ENCODE peak calls at places on chromosome 13, in nine cellular contexts. One of them, this sample, is unnamed.

GRCh38 chr13:42561752-42562467 is 12.0 kb upstream of the TNFSF11 start:
- DNase-seq in renal cortical epithelial cell: no peak
- DNase-seq in ELR: no peak
- DNase-seq in GM03348: no peak
- DNase-seq in HT1080: peak
- DNase-seq in H7: no peak
- DNase-seq in dorsolateral prefrontal cortex: no peak
- DNase-seq in activated CD4-positive, alpha-beta T cell treated with anti-CD3 and anti-CD28 coated beads for 48 hours: peak
- DNase-seq in choroid plexus epithelial cell: no peak
- DNase-seq in this sample: no peak

GRCh38 chr13:29479716-29480492 is 115.6 kb downstream of the SLC7A1 start:
- DNase-seq in H7: no peak
- DNase-seq in renal cortical epithelial cell: no peak
- DNase-seq in HT1080: no peak
- DNase-seq in activated CD4-positive, alpha-beta T cell treated with anti-CD3 and anti-CD28 coated beads for 48 hours: no peak
- DNase-seq in dorsolateral prefrontal cortex: no peak
- DNase-seq in ELR: no peak
- DNase-seq in GM03348: no peak
- DNase-seq in choroid plexus epithelial cell: no peak
- DNase-seq in this sample: peak

GRCh38 chr13:68984688-68985319 is 1122.8 kb upstream of the ATXN8OS start:
- DNase-seq in renal cortical epithelial cell: no peak
- DNase-seq in choroid plexus epithelial cell: no peak
- DNase-seq in GM03348: peak
- DNase-seq in H7: no peak
- DNase-seq in ELR: no peak
- DNase-seq in activated CD4-positive, alpha-beta T cell treated with anti-CD3 and anti-CD28 coated beads for 48 hours: no peak
- DNase-seq in HT1080: no peak
- DNase-seq in dorsolateral prefrontal cortex: no peak
- DNase-seq in this sample: no peak

GRCh38 chr13:99176309-99177276 is 24.1 kb upstream of the UBAC2 start:
- DNase-seq in GM03348: peak
- DNase-seq in renal cortical epithelial cell: peak
- DNase-seq in HT1080: peak
- DNase-seq in H7: peak
- DNase-seq in dorsolateral prefrontal cortex: peak
- DNase-seq in ELR: peak
- DNase-seq in activated CD4-positive, alpha-beta T cell treated with anti-CD3 and anti-CD28 coated beads for 48 hours: peak
- DNase-seq in choroid plexus epithelial cell: peak
- DNase-seq in this sample: peak

GRCh38 chr13:111204438-111205177 is 89.5 kb downstream of the ARHGEF7 start:
- DNase-seq in ELR: peak
- DNase-seq in choroid plexus epithelial cell: peak
- DNase-seq in H7: peak
- DNase-seq in HT1080: no peak
- DNase-seq in GM03348: peak
- DNase-seq in dorsolateral prefrontal cortex: no peak
- DNase-seq in renal cortical epithelial cell: peak
- DNase-seq in activated CD4-positive, alpha-beta T cell treated with anti-CD3 and anti-CD28 coated beads for 48 hours: no peak
- DNase-seq in this sample: peak

GRCh38 chr13:113874177-113874576 is 10.3 kb upstream of the GAS6 start:
- DNase-seq in ELR: no peak
- DNase-seq in renal cortical epithelial cell: no peak
- DNase-seq in HT1080: no peak
- DNase-seq in H7: peak
- DNase-seq in GM03348: no peak
- DNase-seq in choroid plexus epithelial cell: no peak
- DNase-seq in dorsolateral prefrontal cortex: no peak
- DNase-seq in activated CD4-positive, alpha-beta T cell treated with anti-CD3 and anti-CD28 coated beads for 48 hours: no peak
- DNase-seq in this sample: no peak

GRCh38 chr13:76965759-76966421 is 17.6 kb downstream of the ACOD1 start:
- DNase-seq in GM03348: peak
- DNase-seq in choroid plexus epithelial cell: peak
- DNase-seq in ELR: peak
- DNase-seq in HT1080: peak
- DNase-seq in dorsolateral prefrontal cortex: no peak
- DNase-seq in activated CD4-positive, alpha-beta T cell treated with anti-CD3 and anti-CD28 coated beads for 48 hours: no peak
- DNase-seq in H7: no peak
- DNase-seq in renal cortical epithelial cell: peak
- DNase-seq in this sample: no peak

GRCh38 chr13:27791146-27791900 is 960 bp upstream of the GSX1 start:
- DNase-seq in renal cortical epithelial cell: no peak
- DNase-seq in dorsolateral prefrontal cortex: no peak
- DNase-seq in activated CD4-positive, alpha-beta T cell treated with anti-CD3 and anti-CD28 coated beads for 48 hours: no peak
- DNase-seq in H7: peak
- DNase-seq in ELR: no peak
- DNase-seq in GM03348: no peak
- DNase-seq in choroid plexus epithelial cell: no peak
- DNase-seq in HT1080: no peak
- DNase-seq in this sample: peak

GRCh38 chr13:81872581-81872980 is 1531.7 kb upstream of the SPRY2 start:
- DNase-seq in renal cortical epithelial cell: peak
- DNase-seq in H7: peak
- DNase-seq in ELR: peak
- DNase-seq in activated CD4-positive, alpha-beta T cell treated with anti-CD3 and anti-CD28 coated beads for 48 hours: no peak
- DNase-seq in dorsolateral prefrontal cortex: no peak
- DNase-seq in HT1080: peak
- DNase-seq in GM03348: no peak
- DNase-seq in choroid plexus epithelial cell: peak
- DNase-seq in this sample: peak

GRCh38 chr13:76917096-76917495 is 30.9 kb upstream of the KCTD12 start:
- DNase-seq in HT1080: no peak
- DNase-seq in renal cortical epithelial cell: no peak
- DNase-seq in ELR: no peak
- DNase-seq in GM03348: no peak
- DNase-seq in dorsolateral prefrontal cortex: no peak
- DNase-seq in activated CD4-positive, alpha-beta T cell treated with anti-CD3 and anti-CD28 coated beads for 48 hours: no peak
- DNase-seq in choroid plexus epithelial cell: peak
- DNase-seq in H7: no peak
- DNase-seq in this sample: no peak

GRCh38 chr13:75416327-75417005 is 65.5 kb downstream of the TBC1D4 start:
- DNase-seq in H7: peak
- DNase-seq in dorsolateral prefrontal cortex: no peak
- DNase-seq in HT1080: no peak
- DNase-seq in GM03348: no peak
- DNase-seq in renal cortical epithelial cell: no peak
- DNase-seq in choroid plexus epithelial cell: no peak
- DNase-seq in ELR: no peak
- DNase-seq in activated CD4-positive, alpha-beta T cell treated with anti-CD3 and anti-CD28 coated beads for 48 hours: no peak
- DNase-seq in this sample: peak

GRCh38 chr13:20303636-20304035 is 71.5 kb upstream of the GJB6 start:
- DNase-seq in renal cortical epithelial cell: no peak
- DNase-seq in dorsolateral prefrontal cortex: no peak
- DNase-seq in activated CD4-positive, alpha-beta T cell treated with anti-CD3 and anti-CD28 coated beads for 48 hours: no peak
- DNase-seq in GM03348: no peak
- DNase-seq in ELR: peak
- DNase-seq in H7: no peak
- DNase-seq in HT1080: no peak
- DNase-seq in choroid plexus epithelial cell: peak
- DNase-seq in this sample: no peak

GRCh38 chr13:100443998-100444328 is 144.6 kb downstream of the GGACT start:
- DNase-seq in renal cortical epithelial cell: peak
- DNase-seq in GM03348: no peak
- DNase-seq in H7: no peak
- DNase-seq in HT1080: peak
- DNase-seq in dorsolateral prefrontal cortex: no peak
- DNase-seq in choroid plexus epithelial cell: no peak
- DNase-seq in activated CD4-positive, alpha-beta T cell treated with anti-CD3 and anti-CD28 coated beads for 48 hours: no peak
- DNase-seq in ELR: peak
- DNase-seq in this sample: no peak

GRCh38 chr13:114001331-114002008 is 27.6 kb upstream of the C13orf46 start:
- DNase-seq in HT1080: no peak
- DNase-seq in renal cortical epithelial cell: no peak
- DNase-seq in GM03348: no peak
- DNase-seq in dorsolateral prefrontal cortex: no peak
- DNase-seq in H7: no peak
- DNase-seq in choroid plexus epithelial cell: no peak
- DNase-seq in activated CD4-positive, alpha-beta T cell treated with anti-CD3 and anti-CD28 coated beads for 48 hours: no peak
- DNase-seq in ELR: no peak
- DNase-seq in this sample: no peak